ENCODE peak calls at places on chromosomes 3 and 15, in seven cellular contexts. B is endothelial cell of umbilical vein, O is SK-N-SH, H is left ventricle myocardium inferior, J is tibial artery, I is choroid plexus epithelial cell, F is tibial nerve. Q is an unnamed sample.

GRCh38 chr15:47620960-47621681 is 96.2 kb upstream of the SEMA6D start:
- DNase-seq in B (no peak), O (no peak), H (no peak), J (no peak), I (peak; percentile 10), F (no peak), Q (no peak)

GRCh38 chr3:127456471-127457093 is 134.0 kb downstream of the TPRA1 start:
- DNase-seq in B (peak; percentile 68), O (no peak), H (no peak), J (peak; percentile 54), I (peak; percentile 22), F (no peak), Q (no peak)

GRCh38 chr3:172846706-172847105 is 96.2 kb downstream of the ECT2 start:
- DNase-seq in B (no peak), O (no peak), H (no peak), J (no peak), I (peak; percentile 45), F (no peak), Q (no peak)

GRCh38 chr3:117786339-117786738 is 1076.8 kb downstream of the TUSC7 start:
- DNase-seq in B (no peak), O (no peak), H (no peak), J (no peak), I (peak; percentile 59), F (no peak), Q (no peak)

GRCh38 chr3:164049836-164050235 is 1028.5 kb downstream of the SI start:
- DNase-seq in B (no peak), O (no peak), H (no peak), J (no peak), I (peak; percentile 13), F (no peak), Q (no peak)

GRCh38 chr3:24296441-24297205 is 198.0 kb downstream of the THRB start:
- DNase-seq in B (no peak), O (no peak), H (no peak), J (no peak), I (peak; percentile 23), F (no peak), Q (no peak)

GRCh38 chr3:133295199-133295901 is 104.5 kb upstream of the BFSP2 start:
- DNase-seq in B (peak; percentile 28), O (no peak), H (no peak), J (no peak), I (peak; percentile 57), F (no peak), Q (peak; percentile 19)

GRCh38 chr3:139378587-139378986 is 10.9 kb downstream of the COPB2 start:
- DNase-seq in B (no peak), O (peak; percentile 22), H (no peak), J (no peak), I (peak; percentile 35), F (no peak), Q (no peak)

GRCh38 chr3:191901746-191902145 is 440.8 kb downstream of the PYDC2 start:
- DNase-seq in B (no peak), O (no peak), H (no peak), J (no peak), I (no peak), F (no peak), Q (no peak)

GRCh38 chr3:102195198-102195948 is 239.4 kb upstream of the ZPLD1 start:
- DNase-seq in B (no peak), O (no peak), H (no peak), J (no peak), I (no peak), F (no peak), Q (peak; percentile 87)

GRCh38 chr15:79736435-79737000 is 160.3 kb downstream of the MTHFS start:
- DNase-seq in B (no peak), O (no peak), H (no peak), J (no peak), I (no peak), F (no peak), Q (no peak)

GRCh38 chr3:16406175-16406574 is 107.3 kb downstream of the RFTN1 start:
- DNase-seq in B (no peak), O (no peak), H (no peak), J (no peak), I (no peak), F (no peak), Q (no peak)

GRCh38 chr3:19898725-19899124 is 35.3 kb downstream of the EFHB start:
- DNase-seq in B (peak; percentile 16), O (no peak), H (no peak), J (no peak), I (peak; percentile 36), F (no peak), Q (no peak)

DNA sequence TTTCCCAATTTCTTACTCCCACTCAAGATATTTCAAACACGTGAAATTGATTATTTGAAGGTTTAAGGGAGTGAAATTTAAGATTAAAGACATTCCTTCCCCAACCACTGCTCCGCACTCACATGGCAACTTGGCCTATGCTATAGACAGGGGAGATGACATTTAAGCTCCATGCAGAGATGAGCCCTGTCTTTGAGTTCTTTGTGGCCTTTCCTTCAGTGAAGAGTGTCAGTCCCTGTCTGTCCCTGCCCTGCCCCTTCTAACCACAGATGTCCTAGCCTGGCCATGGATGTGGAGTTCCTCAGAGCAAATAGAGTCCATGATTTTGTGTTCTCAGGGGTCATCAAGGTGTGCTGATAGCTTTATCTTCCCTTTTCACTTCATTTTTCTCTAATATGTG is 29.4 kb upstream of the THBS1 start:
- DNase-seq in B (no peak), O (no peak), H (no peak), J (no peak), I (no peak), F (no peak), Q (no peak)
- H3K4me3 ChIP-seq in B (no peak overlapping the region), O (no peak overlapping the region), H (no peak overlapping the region), J (no peak overlapping the region), I (no peak overlapping the region), F (no peak overlapping the region), Q (no peak overlapping the region)

DNA sequence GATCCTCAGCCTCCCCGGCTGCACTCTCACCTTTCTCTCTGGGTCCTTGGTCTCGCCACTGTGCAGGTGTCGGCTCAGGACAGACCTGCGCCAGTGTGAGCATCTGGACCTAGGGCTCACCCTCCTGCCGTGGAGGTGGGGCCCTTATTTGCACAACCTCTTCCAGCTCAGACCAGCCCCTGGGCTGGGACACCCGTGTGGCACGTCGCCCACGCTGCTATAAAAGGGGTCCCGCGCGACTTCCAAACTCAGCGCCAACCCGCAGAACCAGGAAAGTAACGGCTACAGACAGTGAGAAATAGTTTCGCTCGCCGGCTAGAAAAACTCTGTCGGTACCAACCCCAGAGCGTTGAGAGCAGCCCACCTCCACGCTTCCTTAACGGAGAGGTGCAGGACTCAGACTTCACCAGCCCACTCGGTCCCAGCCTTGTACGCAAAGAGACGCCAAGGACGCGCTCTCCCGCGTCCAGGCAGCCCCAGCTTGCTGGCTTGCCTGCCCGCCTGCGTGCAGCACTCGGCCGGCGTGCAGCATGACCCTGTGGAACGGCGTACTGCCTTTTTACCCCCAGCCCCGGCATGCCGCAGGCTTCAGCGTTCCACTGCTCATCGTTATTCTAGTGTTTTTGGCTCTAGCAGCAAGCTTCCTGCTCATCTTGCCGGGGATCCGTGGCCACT is at the start of the genes DUOX2 and DUOXA2:
- DNase-seq in B (no peak), O (peak; percentile 66), H (no peak), J (no peak), I (no peak), F (no peak), Q (peak; percentile 92)
- H3K4me3 ChIP-seq in B (no peak within 1 kb of the TSS), O (peak within 1 kb of the TSS; percentile 9), H (peak within 1 kb of the TSS; percentile 41), J (no peak within 1 kb of the TSS), I (no peak within 1 kb of the TSS), F (no peak within 1 kb of the TSS), Q (peak within 1 kb of the TSS; percentile 46)

GRCh38 chr15:84791763-84792162 is 25.4 kb upstream of the ALPK3 start:
- DNase-seq in B (no peak), O (no peak), H (no peak), J (no peak), I (no peak), F (no peak), Q (no peak)

GRCh38 chr15:84797212-84797611 is 19.9 kb upstream of the ALPK3 start:
- DNase-seq in B (no peak), O (no peak), H (no peak), J (no peak), I (peak; percentile 54), F (no peak), Q (no peak)

GRCh38 chr15:84795186-84795585 is 22.0 kb upstream of the ALPK3 start:
- DNase-seq in B (no peak), O (no peak), H (no peak), J (no peak), I (no peak), F (no peak), Q (no peak)

GRCh38 chr15:84793431-84793830 is 23.7 kb upstream of the ALPK3 start:
- DNase-seq in B (no peak), O (no peak), H (no peak), J (no peak), I (no peak), F (no peak), Q (no peak)

DNA sequence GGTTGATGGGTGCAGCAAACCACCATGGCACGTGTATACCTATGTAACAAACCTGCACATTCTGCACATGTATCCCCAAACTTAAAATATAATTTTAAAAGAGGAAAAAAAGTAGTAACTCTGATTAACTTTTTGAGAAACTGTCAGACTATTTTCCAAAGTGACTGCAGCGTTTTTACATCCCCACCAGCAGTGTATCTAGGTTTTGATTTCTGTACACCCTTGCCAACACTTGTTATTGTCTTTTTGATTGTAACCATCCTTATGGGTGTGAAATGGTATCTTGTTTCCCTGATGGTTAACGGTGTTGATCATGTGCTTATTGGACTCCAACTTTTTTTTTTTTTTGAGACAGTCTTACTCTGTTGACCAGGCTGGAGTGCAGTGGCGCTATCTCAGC is 23.0 kb upstream of the ALPK3 start:
- DNase-seq in B (no peak), O (no peak), H (no peak), J (no peak), I (no peak), F (no peak), Q (no peak)
- H3K4me3 ChIP-seq in B (no peak overlapping the region), O (no peak overlapping the region), H (no peak overlapping the region), J (no peak overlapping the region), I (no peak overlapping the region), F (no peak overlapping the region), Q (no peak overlapping the region)

GRCh38 chr15:39585871-39586301 is 5.0 kb downstream of the THBS1 start:
- DNase-seq in B (no peak), O (no peak), H (no peak), J (no peak), I (no peak), F (no peak), Q (no peak)
- H3K4me3 ChIP-seq in B (peak overlapping the region; percentile 98), O (no peak overlapping the region), H (no peak overlapping the region), J (no peak overlapping the region), I (no peak overlapping the region), F (peak overlapping the region; percentile 6), Q (no peak overlapping the region)

GRCh38 chr3:130895690-130896089 is 1.8 kb downstream of the ATP2C1 start:
- DNase-seq in B (peak; percentile 12), O (no peak), H (no peak), J (no peak), I (no peak), F (no peak), Q (no peak)
- H3K4me3 ChIP-seq in B (peak overlapping the region; percentile 73), O (peak overlapping the region; percentile 97), H (peak overlapping the region; percentile 93), J (peak overlapping the region; percentile 91), I (peak overlapping the region; percentile 97), F (no peak overlapping the region), Q (no peak overlapping the region)

GRCh38 chr3:2099028-2099671 is 484 bp downstream of the CNTN4 start:
- DNase-seq in B (no peak), O (peak; percentile 65), H (no peak), J (peak; percentile 74), I (no peak), F (no peak), Q (peak; percentile 49)
- H3K4me3 ChIP-seq in B (no peak overlapping the region), O (peak overlapping the region; percentile 53), H (peak overlapping the region; percentile 66), J (peak overlapping the region; percentile 96), I (no peak overlapping the region), F (peak overlapping the region; percentile 62), Q (peak overlapping the region; percentile 89)

Q was measured in thyroid gland.